ENCODE peak calls at places on chromosomes 11 and 22, in five cellular contexts. One of them, this sample, is unnamed.
A peak's percentile ranks its signal among the peaks of the same experiment; 100 is the strongest.

GRCh38 chr11:112174789-112175595 is at the start of gene BCO2:
- DNase-seq in GM06990: no peak
- DNase-seq in H9: peak; percentile 67
- DNase-seq in effector memory CD4-positive, alpha-beta T cell: no peak
- DNase-seq in NCI-H2107: no peak
- DNase-seq in this sample: peak; percentile 70

GRCh38 chr11:72630104-72630852 is 43.9 kb downstream of the PDE2A start:
- DNase-seq in GM06990: no peak
- DNase-seq in H9: no peak
- DNase-seq in effector memory CD4-positive, alpha-beta T cell: no peak
- DNase-seq in NCI-H2107: no peak
- DNase-seq in this sample: no peak

GRCh38 chr11:96309001-96309642 is 33.9 kb downstream of the MAML2 start:
- DNase-seq in GM06990: no peak
- DNase-seq in H9: no peak
- DNase-seq in effector memory CD4-positive, alpha-beta T cell: no peak
- DNase-seq in NCI-H2107: no peak
- DNase-seq in this sample: peak; percentile 34

GRCh38 chr11:71193431-71193830 is 58.9 kb downstream of the SHANK2 start:
- DNase-seq in GM06990: no peak
- DNase-seq in H9: no peak
- DNase-seq in effector memory CD4-positive, alpha-beta T cell: no peak
- DNase-seq in NCI-H2107: no peak
- DNase-seq in this sample: no peak

GRCh38 chr22:41366323-41367014 is 15.3 kb upstream of the TEF start:
- DNase-seq in GM06990: no peak
- DNase-seq in H9: no peak
- DNase-seq in effector memory CD4-positive, alpha-beta T cell: no peak
- DNase-seq in NCI-H2107: no peak
- DNase-seq in this sample: no peak

GRCh38 chr22:23282089-23282501 is 101.8 kb downstream of the BCR start:
- DNase-seq in GM06990: no peak
- DNase-seq in H9: no peak
- DNase-seq in effector memory CD4-positive, alpha-beta T cell: no peak
- DNase-seq in NCI-H2107: no peak
- DNase-seq in this sample: no peak

GRCh38 chr22:35914665-35915476 is 113.8 kb downstream of the RBFOX2 start:
- DNase-seq in GM06990: no peak
- DNase-seq in H9: peak; percentile 88
- DNase-seq in effector memory CD4-positive, alpha-beta T cell: no peak
- DNase-seq in NCI-H2107: peak; percentile 44
- DNase-seq in this sample: peak; percentile 98

GRCh38 chr11:61131186-61131585 is 28.9 kb downstream of the CD5 start:
- DNase-seq in GM06990: no peak
- DNase-seq in H9: no peak
- DNase-seq in effector memory CD4-positive, alpha-beta T cell: no peak
- DNase-seq in NCI-H2107: no peak
- DNase-seq in this sample: no peak

GRCh38 chr11:808427-809286 is 1.1 kb upstream of the RPLP2 start:
- DNase-seq in GM06990: no peak
- DNase-seq in H9: no peak
- DNase-seq in effector memory CD4-positive, alpha-beta T cell: peak; percentile 16
- DNase-seq in NCI-H2107: no peak
- DNase-seq in this sample: no peak

GRCh38 chr11:96366024-96366423 is 23.0 kb upstream of the MAML2 start:
- DNase-seq in GM06990: no peak
- DNase-seq in H9: no peak
- DNase-seq in effector memory CD4-positive, alpha-beta T cell: no peak
- DNase-seq in NCI-H2107: no peak
- DNase-seq in this sample: no peak

GRCh38 chr11:17352925-17353227 is 1.3 kb downstream of the NCR3LG1 start:
- DNase-seq in GM06990: peak; percentile 33
- DNase-seq in H9: peak; percentile 35
- DNase-seq in effector memory CD4-positive, alpha-beta T cell: peak; percentile 3
- DNase-seq in NCI-H2107: no peak
- DNase-seq in this sample: no peak

GRCh38 chr11:47616726-47617416 is 22.7 kb upstream of the C1QTNF4 start:
- DNase-seq in GM06990: no peak
- DNase-seq in H9: peak; percentile 45
- DNase-seq in effector memory CD4-positive, alpha-beta T cell: no peak
- DNase-seq in NCI-H2107: peak; percentile 36
- DNase-seq in this sample: peak; percentile 75

GRCh38 chr22:37471721-37472417 is 14.3 kb downstream of the MFNG start:
- DNase-seq in GM06990: no peak
- DNase-seq in H9: no peak
- DNase-seq in effector memory CD4-positive, alpha-beta T cell: no peak
- DNase-seq in NCI-H2107: no peak
- DNase-seq in this sample: no peak

GRCh38 chr11:116701297-116701801 is 71.4 kb downstream of the BUD13 start:
- DNase-seq in GM06990: no peak
- DNase-seq in H9: peak; percentile 17
- DNase-seq in effector memory CD4-positive, alpha-beta T cell: no peak
- DNase-seq in NCI-H2107: no peak
- DNase-seq in this sample: no peak

GRCh38 chr11:9617960-9618359 is 44.5 kb downstream of the WEE1 start:
- DNase-seq in GM06990: no peak
- DNase-seq in H9: no peak
- DNase-seq in effector memory CD4-positive, alpha-beta T cell: no peak
- DNase-seq in NCI-H2107: no peak
- DNase-seq in this sample: no peak

GRCh38 chr22:46883547-46883946 is 121.1 kb downstream of the TBC1D22A start:
- DNase-seq in GM06990: no peak
- DNase-seq in H9: no peak
- DNase-seq in effector memory CD4-positive, alpha-beta T cell: no peak
- DNase-seq in NCI-H2107: no peak
- DNase-seq in this sample: no peak

GRCh38 chr11:8917157-8917820 is 6.3 kb downstream of the AKIP1 start:
- DNase-seq in GM06990: no peak
- DNase-seq in H9: peak; percentile 60
- DNase-seq in effector memory CD4-positive, alpha-beta T cell: no peak
- DNase-seq in NCI-H2107: no peak
- DNase-seq in this sample: peak; percentile 96

GRCh38 chr11:82229346-82229745 is 504.3 kb downstream of the FAM181B start:
- DNase-seq in GM06990: peak; percentile 1
- DNase-seq in H9: no peak
- DNase-seq in effector memory CD4-positive, alpha-beta T cell: no peak
- DNase-seq in NCI-H2107: no peak
- DNase-seq in this sample: peak; percentile 53

GRCh38 chr22:32996276-32996675 is 61.9 kb downstream of the SYN3 start:
- DNase-seq in GM06990: no peak
- DNase-seq in H9: no peak
- DNase-seq in effector memory CD4-positive, alpha-beta T cell: no peak
- DNase-seq in NCI-H2107: no peak
- DNase-seq in this sample: no peak